ENCODE peak calls at places on chromosomes 6 and 20, in six cellular contexts. One of them, this sample, is unnamed.

GRCh38 chr6:11712760-11713159 is 65.8 kb downstream of the ADTRP start:
- DNase-seq in OCI-LY7: no peak
- DNase-seq in GM23338: no peak
- DNase-seq in hepatocyte: no peak
- DNase-seq in HCT116: no peak
- DNase-seq in GM23248: peak; percentile 75
- DNase-seq in this sample: no peak

GRCh38 chr6:140009286-140009685 is 634.8 kb upstream of the CITED2 start:
- DNase-seq in GM23338: no peak
- DNase-seq in HCT116: no peak
- DNase-seq in OCI-LY7: no peak
- DNase-seq in hepatocyte: no peak
- DNase-seq in GM23248: no peak
- DNase-seq in this sample: no peak

GRCh38 chr6:89734526-89734925 is 85.1 kb downstream of the MDN1 start:
- DNase-seq in OCI-LY7: no peak
- DNase-seq in GM23338: no peak
- DNase-seq in HCT116: no peak
- DNase-seq in GM23248: peak; percentile 21
- DNase-seq in hepatocyte: no peak
- DNase-seq in this sample: no peak

GRCh38 chr20:10551732-10552724 is 116.9 kb downstream of the SLX4IP start:
- DNase-seq in OCI-LY7: no peak
- DNase-seq in hepatocyte: no peak
- DNase-seq in HCT116: no peak
- DNase-seq in GM23338: peak; percentile 59
- DNase-seq in GM23248: no peak
- DNase-seq in this sample: no peak

GRCh38 chr6:27553123-27553904 is 80.4 kb upstream of the ZNF184 start:
- DNase-seq in HCT116: no peak
- DNase-seq in GM23338: peak; percentile 77
- DNase-seq in hepatocyte: peak; percentile 34
- DNase-seq in OCI-LY7: peak; percentile 3
- DNase-seq in GM23248: peak; percentile 14
- DNase-seq in this sample: peak; percentile 64

GRCh38 chr6:83867527-83868161 is 8.2 kb downstream of the CYB5R4 start:
- DNase-seq in GM23248: peak; percentile 100
- DNase-seq in OCI-LY7: peak; percentile 91
- DNase-seq in HCT116: peak; percentile 21
- DNase-seq in GM23338: peak; percentile 70
- DNase-seq in hepatocyte: peak; percentile 41
- DNase-seq in this sample: no peak

GRCh38 chr6:122790740-122791679 is 2.0 kb downstream of the SMPDL3A start:
- DNase-seq in GM23338: peak; percentile 20
- DNase-seq in GM23248: no peak
- DNase-seq in HCT116: no peak
- DNase-seq in OCI-LY7: no peak
- DNase-seq in hepatocyte: peak; percentile 55
- DNase-seq in this sample: peak; percentile 35

GRCh38 chr6:165668951-165669350 is 5.9 kb upstream of the PDE10A start:
- DNase-seq in GM23248: no peak
- DNase-seq in GM23338: no peak
- DNase-seq in hepatocyte: no peak
- DNase-seq in HCT116: no peak
- DNase-seq in OCI-LY7: no peak
- DNase-seq in this sample: no peak

GRCh38 chr6:158322724-158323560 is 10.7 kb downstream of the TULP4 start:
- DNase-seq in GM23338: no peak
- DNase-seq in HCT116: no peak
- DNase-seq in OCI-LY7: no peak
- DNase-seq in GM23248: peak; percentile 75
- DNase-seq in hepatocyte: peak; percentile 52
- DNase-seq in this sample: no peak

DNA sequence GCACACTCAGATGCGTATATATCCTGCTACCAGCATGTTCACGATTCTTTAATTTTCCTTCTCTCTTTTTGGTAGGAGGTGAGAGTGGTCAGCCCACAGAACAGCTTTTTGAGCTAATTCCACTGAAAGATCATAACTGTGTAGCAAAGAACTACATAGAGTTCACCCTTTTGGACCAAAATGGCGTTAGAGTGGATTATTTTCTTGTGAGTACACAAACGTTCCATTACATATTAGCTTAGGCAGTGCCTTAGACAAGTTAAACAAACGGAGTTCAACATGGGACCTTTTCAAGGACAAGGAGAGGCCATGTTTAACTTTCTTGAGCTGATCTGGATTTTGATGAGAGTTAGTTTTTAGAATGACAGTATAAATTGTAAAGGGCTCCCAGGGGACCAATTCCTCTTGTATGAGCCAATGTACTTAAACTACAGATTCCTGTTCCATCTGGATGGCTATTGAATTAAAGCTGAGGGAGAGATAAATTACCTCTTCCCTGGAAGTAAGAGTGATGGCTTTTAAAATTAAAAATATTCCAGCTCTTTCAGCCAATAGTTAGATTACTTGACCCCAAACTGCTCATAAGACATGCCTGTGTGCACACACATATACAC is 25.5 kb upstream of the ARMH2 start:
- DNase-seq in hepatocyte: no peak
- DNase-seq in GM23248: no peak
- DNase-seq in HCT116: no peak
- DNase-seq in GM23338: no peak
- DNase-seq in OCI-LY7: no peak
- DNase-seq in this sample: no peak
- TF ChIP-seq EZH2phosphoT487 in hepatocyte: no peak
- TF ChIP-seq EZH2phosphoT487 in GM23248: no peak
- TF ChIP-seq EZH2phosphoT487 in HCT116: no peak
- TF ChIP-seq EZH2phosphoT487 in GM23338: no peak
- TF ChIP-seq EZH2phosphoT487 in OCI-LY7: no peak
- TF ChIP-seq EZH2phosphoT487 in this sample: no peak

GRCh38 chr20:37880726-37881591 is 22.0 kb upstream of the VSTM2L start:
- DNase-seq in GM23248: peak; percentile 29
- DNase-seq in GM23338: no peak
- DNase-seq in HCT116: no peak
- DNase-seq in hepatocyte: peak; percentile 40
- DNase-seq in OCI-LY7: no peak
- DNase-seq in this sample: no peak
- H3K4me1 ChIP-seq in GM23248: no peaks in the 10 kb centered on the region
- H3K4me1 ChIP-seq in GM23338: no peaks in the 10 kb centered on the region
- H3K4me1 ChIP-seq in HCT116: no peaks in the 10 kb centered on the region
- H3K4me1 ChIP-seq in hepatocyte: peaks cover 4% of the 10 kb centered on the region
- H3K4me1 ChIP-seq in OCI-LY7: no peaks in the 10 kb centered on the region
- H3K4me1 ChIP-seq in this sample: no peaks in the 10 kb centered on the region

GRCh38 chr20:1418335-1418734 is 25.5 kb upstream of the FKBP1A start:
- DNase-seq in HCT116: no peak
- DNase-seq in hepatocyte: no peak
- DNase-seq in GM23248: peak; percentile 72
- DNase-seq in OCI-LY7: no peak
- DNase-seq in GM23338: no peak
- DNase-seq in this sample: no peak
- H3K9me2 ChIP-seq in HCT116: no peaks in the 10 kb centered on the region
- H3K9me2 ChIP-seq in hepatocyte: no peaks in the 10 kb centered on the region
- H3K9me2 ChIP-seq in GM23248: no peaks in the 10 kb centered on the region
- H3K9me2 ChIP-seq in OCI-LY7: no peaks in the 10 kb centered on the region
- H3K9me2 ChIP-seq in GM23338: no peaks in the 10 kb centered on the region
- H3K9me2 ChIP-seq in this sample: no peaks in the 10 kb centered on the region

GRCh38 chr20:46694484-46694883 is 5.2 kb upstream of the TP53RK start:
- DNase-seq in hepatocyte: no peak
- DNase-seq in HCT116: no peak
- DNase-seq in OCI-LY7: peak; percentile 61
- DNase-seq in GM23248: peak; percentile 53
- DNase-seq in GM23338: no peak
- DNase-seq in this sample: peak; percentile 38

GRCh38 chr20:46689082-46689753 is at the start of gene TP53RK:
- DNase-seq in GM23248: peak; percentile 100
- DNase-seq in hepatocyte: peak; percentile 99
- DNase-seq in HCT116: peak; percentile 99
- DNase-seq in OCI-LY7: peak; percentile 98
- DNase-seq in GM23338: peak; percentile 100
- DNase-seq in this sample: peak; percentile 99

GRCh38 chr20:46689754-46690085 is 476 bp upstream of the TP53RK start:
- DNase-seq in HCT116: no peak
- DNase-seq in OCI-LY7: no peak
- DNase-seq in GM23338: no peak
- DNase-seq in hepatocyte: no peak
- DNase-seq in GM23248: no peak
- DNase-seq in this sample: no peak

GRCh38 chr20:46688151-46689081 is 828 bp downstream of the TP53RK start:
- DNase-seq in GM23338: no peak
- DNase-seq in HCT116: no peak
- DNase-seq in GM23248: peak; percentile 76
- DNase-seq in hepatocyte: peak; percentile 46
- DNase-seq in OCI-LY7: peak; percentile 9
- DNase-seq in this sample: no peak

GRCh38 chr20:46690219-46691111 is 1.2 kb upstream of the TP53RK start:
- DNase-seq in GM23248: peak; percentile 64
- DNase-seq in GM23338: no peak
- DNase-seq in HCT116: no peak
- DNase-seq in hepatocyte: no peak
- DNase-seq in OCI-LY7: no peak
- DNase-seq in this sample: no peak
- TF ChIP-seq EZH2phosphoT487 in GM23248: no peak
- TF ChIP-seq EZH2phosphoT487 in GM23338: no peak
- TF ChIP-seq EZH2phosphoT487 in HCT116: no peak
- TF ChIP-seq EZH2phosphoT487 in hepatocyte: no peak
- TF ChIP-seq EZH2phosphoT487 in OCI-LY7: no peak
- TF ChIP-seq EZH2phosphoT487 in this sample: no peak

GRCh38 chr20:47972916-47973309 is 187.6 kb upstream of the SULF2 start:
- DNase-seq in hepatocyte: no peak
- DNase-seq in OCI-LY7: no peak
- DNase-seq in GM23248: no peak
- DNase-seq in HCT116: no peak
- DNase-seq in GM23338: no peak
- DNase-seq in this sample: no peak

GRCh38 chr20:47974234-47974878 is 189.1 kb upstream of the SULF2 start:
- DNase-seq in HCT116: no peak
- DNase-seq in GM23338: no peak
- DNase-seq in OCI-LY7: no peak
- DNase-seq in GM23248: no peak
- DNase-seq in hepatocyte: no peak
- DNase-seq in this sample: no peak

GRCh38 chr20:47970282-47970903 is 185.1 kb upstream of the SULF2 start:
- DNase-seq in GM23338: no peak
- DNase-seq in hepatocyte: peak; percentile 51
- DNase-seq in HCT116: no peak
- DNase-seq in OCI-LY7: peak; percentile 20
- DNase-seq in GM23248: peak; percentile 11
- DNase-seq in this sample: no peak

GRCh38 chr20:47971321-47971781 is 186.1 kb upstream of the SULF2 start:
- DNase-seq in hepatocyte: no peak
- DNase-seq in OCI-LY7: no peak
- DNase-seq in GM23338: peak; percentile 2
- DNase-seq in GM23248: no peak
- DNase-seq in HCT116: no peak
- DNase-seq in this sample: no peak

DNA sequence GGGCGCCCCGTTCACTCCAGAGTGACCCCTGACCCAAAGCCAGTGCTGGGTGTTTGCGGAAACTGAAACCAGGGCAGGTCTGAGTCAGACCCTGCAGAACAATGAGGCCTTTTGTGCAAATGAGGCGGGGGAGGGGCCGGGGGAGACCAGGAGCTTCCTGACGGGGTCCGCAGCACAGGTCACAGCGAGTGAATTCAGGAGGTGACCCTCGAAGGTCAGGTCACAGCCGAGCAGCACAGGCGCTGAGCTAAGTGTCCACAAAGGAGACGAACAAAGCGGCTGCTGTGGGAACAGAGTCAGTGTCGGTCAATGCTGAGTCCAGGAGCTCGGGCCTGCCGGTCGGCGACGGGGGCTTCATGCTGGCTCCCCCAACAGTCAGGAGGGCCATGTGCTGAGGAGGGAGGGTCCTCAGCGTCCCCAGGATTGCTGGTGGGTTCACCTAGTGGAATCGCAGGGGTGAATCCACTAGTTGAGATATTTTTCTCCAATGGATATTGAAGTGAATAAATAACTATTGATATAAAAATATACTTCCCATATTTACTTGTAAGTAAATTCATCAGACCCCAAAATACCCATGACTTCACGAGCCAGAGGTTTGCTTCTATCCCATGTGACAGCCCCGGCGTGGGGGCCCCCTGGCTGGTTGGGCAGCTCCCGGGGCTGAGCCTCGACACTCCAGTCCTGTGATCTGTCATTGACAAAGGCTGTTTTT is 188.4 kb upstream of the SULF2 start:
- DNase-seq in GM23248: no peak
- DNase-seq in HCT116: no peak
- DNase-seq in GM23338: peak; percentile 69
- DNase-seq in OCI-LY7: no peak
- DNase-seq in hepatocyte: no peak
- DNase-seq in this sample: no peak
- H3K4me1 ChIP-seq in GM23248: no peaks in the 10 kb centered on the region
- H3K4me1 ChIP-seq in HCT116: peaks cover 59% of the 10 kb centered on the region
- H3K4me1 ChIP-seq in GM23338: peaks cover 27% of the 10 kb centered on the region
- H3K4me1 ChIP-seq in OCI-LY7: peaks cover 64% of the 10 kb centered on the region
- H3K4me1 ChIP-seq in hepatocyte: peaks cover 8% of the 10 kb centered on the region
- H3K4me1 ChIP-seq in this sample: peaks cover 4% of the 10 kb centered on the region

GRCh38 chr6:99307295-99307907 is 42.1 kb downstream of the FAXC start:
- DNase-seq in hepatocyte: no peak
- DNase-seq in HCT116: no peak
- DNase-seq in OCI-LY7: no peak
- DNase-seq in GM23338: no peak
- DNase-seq in GM23248: no peak
- DNase-seq in this sample: no peak

GRCh38 chr6:99305021-99305554 is 44.4 kb downstream of the FAXC start:
- DNase-seq in hepatocyte: no peak
- DNase-seq in OCI-LY7: no peak
- DNase-seq in GM23248: no peak
- DNase-seq in HCT116: no peak
- DNase-seq in GM23338: no peak
- DNase-seq in this sample: peak; percentile 9

GRCh38 chr6:99312354-99312753 is 37.1 kb downstream of the FAXC start:
- DNase-seq in GM23338: no peak
- DNase-seq in OCI-LY7: no peak
- DNase-seq in GM23248: no peak
- DNase-seq in hepatocyte: no peak
- DNase-seq in HCT116: no peak
- DNase-seq in this sample: no peak

GRCh38 chr6:99308788-99309187 is 40.7 kb downstream of the FAXC start:
- DNase-seq in hepatocyte: no peak
- DNase-seq in GM23338: no peak
- DNase-seq in OCI-LY7: no peak
- DNase-seq in GM23248: no peak
- DNase-seq in HCT116: no peak
- DNase-seq in this sample: no peak
- H3K9me2 ChIP-seq in hepatocyte: no peaks in the 10 kb centered on the region
- H3K9me2 ChIP-seq in GM23338: no peaks in the 10 kb centered on the region
- H3K9me2 ChIP-seq in OCI-LY7: no peaks in the 10 kb centered on the region
- H3K9me2 ChIP-seq in GM23248: no peaks in the 10 kb centered on the region
- H3K9me2 ChIP-seq in HCT116: no peaks in the 10 kb centered on the region
- H3K9me2 ChIP-seq in this sample: no peaks in the 10 kb centered on the region

This sample was measured in MM.1S.